ENCODE peak calls at places on chromosomes 2 and 18, in six cellular contexts. J, P, K, Z, U and A are unnamed samples.
A peak's percentile ranks its signal among the peaks of the same experiment; 100 is the strongest.

GRCh38 chr2:217510790-217511291 is 492.0 kb downstream of the TNS1 start:
- DNase-seq in J (peak; percentile 67), P (peak; percentile 56), K (peak; percentile 85), Z (peak; percentile 2), U (peak; percentile 75), A (peak; percentile 48)

GRCh38 chr2:74841663-74842062 is 7.7 kb downstream of the HK2 start:
- DNase-seq in J (no peak), P (no peak), K (no peak), Z (no peak), U (no peak), A (no peak)

GRCh38 chr18:66838340-66838987 is 234.6 kb upstream of the CDH19 start:
- DNase-seq in J (peak; percentile 63), P (no peak), K (no peak), Z (no peak), U (peak; percentile 98), A (no peak)

GRCh38 chr18:39494211-39494896 is 1928.8 kb upstream of the CELF4 start:
- DNase-seq in J (no peak), P (no peak), K (no peak), Z (no peak), U (no peak), A (no peak)

GRCh38 chr2:27596627-27597026 is 13.8 kb downstream of the ZNF512 start:
- DNase-seq in J (no peak), P (no peak), K (no peak), Z (no peak), U (peak; percentile 61), A (no peak)

GRCh38 chr18:13525381-13526029 is 200.9 kb downstream of the FAM210A start:
- DNase-seq in J (peak; percentile 52), P (no peak), K (no peak), Z (no peak), U (no peak), A (no peak)

GRCh38 chr2:111160758-111161157 is 40.0 kb downstream of the BCL2L11 start:
- DNase-seq in J (no peak), P (no peak), K (peak; percentile 89), Z (no peak), U (peak; percentile 78), A (no peak)

GRCh38 chr18:31946305-31947046 is 3.5 kb upstream of the TRAPPC8 start:
- DNase-seq in J (no peak), P (no peak), K (no peak), Z (no peak), U (no peak), A (peak; percentile 43)

GRCh38 chr18:25228410-25228809 is 123.6 kb downstream of the ZNF521 start:
- DNase-seq in J (no peak), P (no peak), K (no peak), Z (no peak), U (no peak), A (no peak)

GRCh38 chr2:142940606-142941223 is 63.3 kb downstream of the KYNU start:
- DNase-seq in J (no peak), P (no peak), K (no peak), Z (no peak), U (no peak), A (no peak)

GRCh38 chr2:231104115-231104713 is 20.6 kb downstream of the HTR2B start:
- DNase-seq in J (peak; percentile 73), P (no peak), K (peak; percentile 79), Z (peak; percentile 17), U (peak; percentile 56), A (no peak)

GRCh38 chr2:198371329-198371728 is 566.9 kb downstream of the PLCL1 start:
- DNase-seq in J (no peak), P (no peak), K (no peak), Z (no peak), U (no peak), A (no peak)

GRCh38 chr18:74708169-74708568 is 110.5 kb downstream of the ZNF407 start:
- DNase-seq in J (no peak), P (no peak), K (no peak), Z (no peak), U (no peak), A (no peak)

GRCh38 chr2:130749078-130749477 is 6.3 kb upstream of the AMER3 start:
- DNase-seq in J (no peak), P (no peak), K (no peak), Z (no peak), U (no peak), A (no peak)

GRCh38 chr2:136117909-136118818 is at the start of gene CXCR4:
- DNase-seq in J (peak; percentile 65), P (peak; percentile 80), K (peak; percentile 29), Z (peak; percentile 53), U (no peak), A (peak; percentile 75)

GRCh38 chr2:164737612-164738081 is 104.0 kb downstream of the COBLL1 start:
- DNase-seq in J (peak; percentile 66), P (peak; percentile 33), K (peak; percentile 65), Z (peak; percentile 5), U (peak; percentile 71), A (peak; percentile 79)

GRCh38 chr2:124187948-124188347 is 162.9 kb downstream of the CNTNAP5 start:
- DNase-seq in J (no peak), P (no peak), K (no peak), Z (no peak), U (no peak), A (no peak)

GRCh38 chr2:238573065-238573778 is 146.5 kb downstream of the ASB1 start:
- DNase-seq in J (no peak), P (no peak), K (no peak), Z (no peak), U (no peak), A (no peak)

GRCh38 chr2:142020368-142020767 is 110.4 kb downstream of the LRP1B start:
- DNase-seq in J (no peak), P (no peak), K (peak; percentile 9), Z (no peak), U (no peak), A (no peak)

GRCh38 chr2:105143467-105144127 is 97.9 kb upstream of the GPR45 start:
- DNase-seq in J (no peak), P (peak; percentile 12), K (no peak), Z (peak; percentile 25), U (peak; percentile 59), A (no peak)

GRCh38 chr2:47299555-47299954 is 103.4 kb upstream of the MSH2 start:
- DNase-seq in J (no peak), P (no peak), K (peak; percentile 16), Z (no peak), U (peak; percentile 72), A (no peak)